ENCODE peak calls at places on chromosomes 2 and 18, in nine cellular contexts. W is midbrain; T is naive thymus-derived CD8-positive, alpha-beta T cell; M is cardiac muscle cell; L is lower leg skin; V is activated naive CD8-positive, alpha-beta T cell treated with anti-CD3 and anti-CD28 coated beads, Interleukin-2, amount 50 U/mL, for 24 hours; N is endothelial cell of umbilical vein; Q is activated naive CD4-positive, alpha-beta T cell treated with anti-CD3 and anti-CD28 coated beads, Interleukin-2, amount 50 U/mL, for 16 hours; E is NCI-H1048. R is an unnamed sample.

GRCh38 chr2:28683100-28683706 is 68.4 kb upstream of the PPP1CB start:
- DNase-seq in W (peak), T (no peak), M (peak), L (no peak), V (no peak), N (peak), Q (no peak), E (no peak), R (no peak)

GRCh38 chr2:25132693-25133092 is 35.7 kb downstream of the POMC start:
- DNase-seq in W (no peak), T (no peak), M (no peak), L (no peak), V (no peak), N (no peak), Q (no peak), E (no peak), R (no peak)

GRCh38 chr2:170502400-170503135 is 212.6 kb upstream of the SP5 start:
- DNase-seq in W (no peak), T (no peak), M (no peak), L (no peak), V (no peak), N (no peak), Q (no peak), E (no peak), R (no peak)

GRCh38 chr18:75070625-75071483 is 138.1 kb downstream of the PTGR3 start:
- DNase-seq in W (no peak), T (peak), M (no peak), L (peak), V (peak), N (peak), Q (peak), E (no peak), R (peak)

GRCh38 chr2:24421668-24422067 is 61.3 kb upstream of the ITSN2 start:
- DNase-seq in W (peak), T (peak), M (peak), L (no peak), V (peak), N (peak), Q (peak), E (no peak), R (no peak)

GRCh38 chr18:34729264-34729663 is 19.2 kb downstream of the DTNA start:
- DNase-seq in W (no peak), T (no peak), M (peak), L (no peak), V (no peak), N (peak), Q (no peak), E (no peak), R (no peak)

GRCh38 chr2:230868151-230868946 is 3.6 kb downstream of the ITM2C start:
- DNase-seq in W (no peak), T (no peak), M (peak), L (no peak), V (no peak), N (no peak), Q (no peak), E (no peak), R (no peak)

GRCh38 chr2:63871864-63872263 is 30.2 kb downstream of the UGP2 start:
- DNase-seq in W (no peak), T (no peak), M (no peak), L (no peak), V (no peak), N (peak), Q (no peak), E (no peak), R (no peak)

GRCh38 chr2:65436825-65437221 is 4.4 kb upstream of the SPRED2 start:
- DNase-seq in W (no peak), T (no peak), M (no peak), L (no peak), V (peak), N (no peak), Q (peak), E (no peak), R (peak)

GRCh38 chr2:205287316-205287715 is 395.0 kb upstream of the NRP2 start:
- DNase-seq in W (no peak), T (no peak), M (no peak), L (no peak), V (no peak), N (no peak), Q (no peak), E (no peak), R (no peak)

GRCh38 chr18:70419526-70419925 is 130.7 kb downstream of the SOCS6 start:
- DNase-seq in W (no peak), T (no peak), M (no peak), L (no peak), V (no peak), N (no peak), Q (no peak), E (no peak), R (no peak)

GRCh38 chr2:102112692-102113665 is 29.6 kb upstream of the IL1R1 start:
- DNase-seq in W (no peak), T (no peak), M (no peak), L (no peak), V (no peak), N (no peak), Q (no peak), E (no peak), R (no peak)

GRCh38 chr2:191693151-191693550 is 15.2 kb downstream of the NABP1 start:
- DNase-seq in W (no peak), T (no peak), M (no peak), L (no peak), V (no peak), N (no peak), Q (no peak), E (no peak), R (no peak)

GRCh38 chr18:59961086-59961485 is 61.3 kb downstream of the PMAIP1 start:
- DNase-seq in W (no peak), T (no peak), M (no peak), L (no peak), V (no peak), N (no peak), Q (no peak), E (no peak), R (peak)

GRCh38 chr2:210502997-210503621 is 26.6 kb upstream of the LANCL1 start:
- DNase-seq in W (peak), T (no peak), M (peak), L (no peak), V (peak), N (peak), Q (no peak), E (peak), R (peak)

GRCh38 chr2:123993728-123994323 is 31.3 kb upstream of the CNTNAP5 start:
- DNase-seq in W (peak), T (no peak), M (peak), L (no peak), V (peak), N (peak), Q (no peak), E (no peak), R (peak)

GRCh38 chr2:142682528-142682927 is 194.9 kb upstream of the KYNU start:
- DNase-seq in W (peak), T (no peak), M (no peak), L (no peak), V (no peak), N (peak), Q (no peak), E (no peak), R (no peak)

GRCh38 chr2:30368258-30368657 is 78.8 kb upstream of the LCLAT1 start:
- DNase-seq in W (no peak), T (no peak), M (peak), L (peak), V (no peak), N (no peak), Q (no peak), E (no peak), R (no peak)

GRCh38 chr2:234363647-234364294 is 133.1 kb downstream of the ARL4C start:
- DNase-seq in W (no peak), T (no peak), M (peak), L (no peak), V (no peak), N (no peak), Q (no peak), E (no peak), R (no peak)

GRCh38 chr18:61334491-61334850 is 1.2 kb downstream of the CDH20 start:
- DNase-seq in W (peak), T (no peak), M (no peak), L (no peak), V (no peak), N (no peak), Q (no peak), E (no peak), R (no peak)

R was measured in GM19239.